ENCODE peak calls at places on chromosomes 1 and 21, in eight cellular contexts. H, W, V, U, N, S, G and J are unnamed samples.

GRCh38 chr1:4684849-4685248 is 30.4 kb downstream of the AJAP1 start:
- DNase-seq in S (no peak), G (no peak), H (no peak), W (no peak), N (no peak), V (no peak), U (no peak), J (no peak)

GRCh38 chr1:37032660-37033354 is 1.5 kb downstream of the GRIK3 start:
- DNase-seq in U (no peak), V (no peak), W (no peak), N (peak), H (no peak), S (no peak), G (no peak), J (no peak)

GRCh38 chr1:107765484-107765883 is 199.5 kb downstream of the VAV3 start:
- DNase-seq in U (no peak), N (no peak), S (no peak), G (no peak), W (no peak), H (no peak), V (no peak), J (no peak)

GRCh38 chr1:161266096-161266679 is 7.6 kb downstream of the PCP4L1 start:
- DNase-seq in G (no peak), U (no peak), N (no peak), V (no peak), W (no peak), S (no peak), H (peak), J (no peak)

GRCh38 chr1:75575837-75576236 is 35.1 kb downstream of the SLC44A5 start:
- DNase-seq in W (no peak), V (no peak), U (no peak), H (no peak), G (no peak), S (no peak), N (no peak), J (no peak)

GRCh38 chr1:214977700-214978374 is 104.7 kb upstream of the KCNK2 start:
- DNase-seq in H (no peak), G (no peak), V (no peak), N (no peak), W (no peak), S (no peak), U (no peak), J (no peak)

GRCh38 chr1:202439308-202439707 is 90.8 kb downstream of the PPP1R12B start:
- DNase-seq in W (no peak), N (no peak), H (no peak), U (no peak), G (no peak), S (no peak), V (no peak), J (no peak)

GRCh38 chr21:41664881-41665765 is 101.7 kb downstream of the RIPK4 start:
- DNase-seq in S (no peak), V (no peak), H (no peak), U (no peak), G (no peak), N (no peak), W (no peak), J (no peak)

GRCh38 chr1:91148641-91149069 is 126.8 kb upstream of the ZNF644 start:
- DNase-seq in U (no peak), V (no peak), N (no peak), W (peak), S (no peak), H (no peak), G (no peak), J (no peak)

GRCh38 chr1:151949371-151950193 is 40.3 kb upstream of the THEM4 start:
- DNase-seq in W (no peak), N (no peak), H (no peak), U (no peak), G (no peak), V (no peak), S (no peak), J (no peak)

GRCh38 chr1:89733748-89734147 is 87.1 kb upstream of the LRRC8D start:
- DNase-seq in G (no peak), V (no peak), S (no peak), W (no peak), H (no peak), U (no peak), N (no peak), J (no peak)
- TF ChIP-seq EP300 in G (no peak), V (no peak), S (no peak), W (no peak), H (no peak), U (no peak), N (no peak), J (no peak)

DNA sequence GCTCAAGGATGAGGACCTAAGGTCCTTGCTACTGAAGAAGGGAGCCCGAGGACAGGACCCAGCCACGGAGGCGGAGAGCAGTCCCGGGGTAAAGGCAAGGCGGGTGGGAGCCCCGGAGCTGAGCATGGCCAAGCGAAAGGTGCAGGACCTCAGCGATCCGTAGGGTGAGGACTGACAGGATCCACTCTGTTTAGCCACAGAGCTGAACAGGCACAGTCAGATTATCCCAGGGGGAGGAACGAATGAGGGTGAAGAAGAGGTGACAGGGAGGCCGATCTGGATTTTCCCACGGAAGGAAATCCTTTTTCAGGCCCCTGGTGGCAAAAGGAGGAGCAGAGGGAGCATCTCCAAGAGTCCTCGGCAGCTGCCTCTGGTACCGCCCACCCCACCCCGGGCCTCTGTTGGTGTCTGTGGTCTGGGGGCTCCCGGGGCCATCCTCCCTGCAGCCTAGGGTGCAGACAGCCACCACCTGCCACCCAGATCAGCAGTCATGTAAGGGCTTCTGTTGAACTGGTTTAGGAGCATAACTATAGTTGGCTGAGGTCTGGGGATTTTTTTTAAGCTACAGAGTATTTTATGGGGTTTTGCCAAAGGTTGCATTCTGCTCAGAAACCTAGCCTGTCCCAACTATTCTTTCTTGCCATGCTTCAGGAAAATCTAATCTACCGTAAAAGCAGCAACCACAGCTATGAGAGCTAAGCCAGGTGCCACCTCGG is 32.3 kb upstream of the LBR start:
- DNase-seq in V (no peak), N (no peak), W (peak), U (no peak), S (no peak), G (peak), H (no peak), J (no peak)
- TF ChIP-seq EP300 in V (no peak), N (no peak), W (no peak), U (no peak), S (no peak), G (no peak), H (no peak), J (no peak)

DNA sequence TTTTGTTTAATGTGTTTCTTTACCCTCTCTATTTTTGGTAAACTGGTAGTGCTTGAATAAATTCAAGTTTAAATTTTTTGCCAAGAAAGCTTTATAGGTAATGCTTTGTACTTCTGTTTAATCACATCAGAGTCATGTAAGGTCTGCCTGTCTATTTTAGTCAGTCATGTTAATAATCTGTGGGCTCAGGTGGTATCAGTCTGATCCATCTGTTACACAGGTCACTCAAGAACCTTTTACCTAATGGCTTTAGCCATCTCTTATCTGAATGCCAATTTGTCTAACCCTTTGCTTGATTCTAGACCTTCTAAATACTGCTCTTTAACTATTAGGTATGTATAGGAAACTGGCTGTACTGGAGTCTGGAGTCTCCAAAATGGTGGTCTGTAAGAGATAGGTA is 16.6 kb downstream of the MDM4 start:
- DNase-seq in S (no peak), V (no peak), W (no peak), G (no peak), U (no peak), N (no peak), H (no peak), J (no peak)
- TF ChIP-seq EP300 in S (no peak), V (no peak), W (no peak), G (no peak), U (no peak), N (no peak), H (no peak), J (no peak)

GRCh38 chr1:230704830-230705229 is 9.1 kb downstream of the AGT start:
- DNase-seq in H (no peak), S (no peak), U (no peak), V (no peak), N (no peak), G (no peak), W (no peak), J (no peak)

GRCh38 chr1:230701895-230702768 is 11.8 kb downstream of the AGT start:
- DNase-seq in N (no peak), G (no peak), V (no peak), W (no peak), U (no peak), S (no peak), H (no peak), J (no peak)

GRCh38 chr1:230703679-230704385 is 10.1 kb downstream of the AGT start:
- DNase-seq in S (no peak), U (no peak), V (no peak), N (no peak), G (no peak), H (no peak), W (no peak), J (no peak)

GRCh38 chr1:230701434-230701833 is 12.5 kb downstream of the AGT start:
- DNase-seq in V (no peak), U (no peak), S (no peak), W (no peak), N (no peak), H (no peak), G (no peak), J (no peak)

DNA sequence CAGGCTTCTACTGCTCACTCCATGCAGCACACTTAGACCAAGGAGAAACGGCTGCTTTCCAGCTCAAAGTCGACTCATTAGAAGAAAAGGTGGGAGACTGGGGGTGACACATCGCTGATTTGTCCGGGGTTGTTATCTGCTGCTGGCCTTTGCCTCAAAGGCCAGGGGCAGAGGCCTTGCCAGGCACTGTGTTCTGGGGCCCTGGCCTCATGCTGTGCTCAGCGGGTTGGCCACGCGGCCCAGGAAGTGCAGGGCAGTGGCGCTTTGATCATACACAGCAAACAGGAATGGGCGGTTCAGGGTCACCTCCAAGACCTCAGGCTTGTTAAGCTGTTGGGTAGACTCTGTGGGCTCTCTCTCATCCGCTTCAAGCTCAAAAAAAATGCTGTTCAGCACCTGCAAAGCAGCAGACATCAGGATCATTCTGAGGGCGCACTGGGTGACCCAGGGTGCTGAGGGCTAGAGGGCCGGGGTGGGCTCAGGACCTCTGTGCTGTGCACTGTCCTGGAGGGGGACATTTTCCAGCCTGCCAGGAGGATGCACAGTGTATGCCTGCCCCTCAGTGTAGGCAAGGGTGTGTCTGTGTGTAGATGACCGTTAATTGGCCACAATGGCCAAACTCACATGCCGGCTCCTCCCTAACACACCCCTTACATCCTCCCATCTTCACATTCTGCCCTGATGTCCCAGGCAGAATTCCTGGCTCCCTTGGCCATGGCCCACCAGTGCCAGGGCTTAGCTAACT is 10.8 kb downstream of the AGT start:
- DNase-seq in V (no peak), H (no peak), G (no peak), U (no peak), S (no peak), W (no peak), N (no peak), J (peak)
- TF ChIP-seq EP300 in V (no peak), H (no peak), G (no peak), U (no peak), S (no peak), W (no peak), N (no peak), J (no peak)